ENCODE peak calls at places on chromosomes 16 and 17, in seven cellular contexts. D, S, P, E, R, O and I are unnamed samples.

GRCh38 chr16:71345031-71345430 is 13.5 kb upstream of the CALB2 start:
- DNase-seq in O (no peak), S (no peak), R (no peak), D (no peak), P (no peak), E (no peak), I (no peak)

GRCh38 chr17:18246880-18247612 is 11.5 kb downstream of the FLII start:
- DNase-seq in D (peak; percentile 95), O (peak; percentile 90), E (peak; percentile 75), S (peak; percentile 73), R (peak; percentile 95), P (peak; percentile 72), I (no peak)

GRCh38 chr17:57970706-57971105 is 15.5 kb upstream of the CUEDC1 start:
- DNase-seq in D (no peak), R (no peak), P (no peak), E (no peak), O (no peak), S (no peak), I (no peak)

GRCh38 chr17:60743812-60744211 is 66.2 kb downstream of the BCAS3 start:
- DNase-seq in P (peak; percentile 11), E (no peak), R (no peak), S (no peak), D (no peak), O (no peak), I (no peak)

GRCh38 chr17:33073416-33073815 is 81.8 kb downstream of the SPACA3 start:
- DNase-seq in O (no peak), R (no peak), E (no peak), P (no peak), D (no peak), S (no peak), I (no peak)

GRCh38 chr16:68235882-68236803 is at the start of gene ESRP2:
- DNase-seq in E (no peak), O (peak; percentile 40), P (peak; percentile 96), S (no peak), R (peak; percentile 45), D (peak; percentile 94), I (peak; percentile 37)

GRCh38 chr16:30051518-30051917 is 14.0 kb upstream of the ALDOA start:
- DNase-seq in O (no peak), D (no peak), E (no peak), R (no peak), S (no peak), P (no peak), I (no peak)

GRCh38 chr16:74448990-74449389 is 27.7 kb upstream of the CLEC18B start:
- DNase-seq in E (no peak), D (peak; percentile 41), R (peak; percentile 64), S (peak; percentile 73), O (peak; percentile 77), P (peak; percentile 44), I (peak; percentile 63)

GRCh38 chr17:34443832-34444469 is 80.9 kb upstream of the CCL1 start:
- DNase-seq in R (peak; percentile 37), O (no peak), S (peak; percentile 43), E (peak; percentile 45), P (peak; percentile 16), D (no peak), I (no peak)

GRCh38 chr16:69073181-69073669 is 32.2 kb upstream of the HAS3 start:
- DNase-seq in R (peak; percentile 56), E (no peak), O (no peak), P (no peak), D (no peak), S (peak; percentile 87), I (no peak)

GRCh38 chr17:7483238-7484066 is 714 bp upstream of the POLR2A start:
- DNase-seq in P (peak; percentile 96), O (peak; percentile 96), S (peak; percentile 96), R (peak; percentile 97), D (peak; percentile 90), E (peak; percentile 89), I (peak; percentile 95)

GRCh38 chr17:61139219-61139618 is 260.4 kb upstream of the TBX2 start:
- DNase-seq in O (no peak), S (no peak), D (peak; percentile 43), R (no peak), E (peak; percentile 84), P (peak; percentile 6), I (no peak)

GRCh38 chr16:72989203-72989991 is 58.5 kb downstream of the ZFHX3 start:
- DNase-seq in P (peak; percentile 36), R (peak; percentile 43), O (no peak), S (no peak), D (no peak), E (no peak), I (peak; percentile 74)

GRCh38 chr17:61698244-61698643 is 107.2 kb upstream of the NACA2 start:
- DNase-seq in D (no peak), S (no peak), O (no peak), R (no peak), E (no peak), P (no peak), I (no peak)

DNA sequence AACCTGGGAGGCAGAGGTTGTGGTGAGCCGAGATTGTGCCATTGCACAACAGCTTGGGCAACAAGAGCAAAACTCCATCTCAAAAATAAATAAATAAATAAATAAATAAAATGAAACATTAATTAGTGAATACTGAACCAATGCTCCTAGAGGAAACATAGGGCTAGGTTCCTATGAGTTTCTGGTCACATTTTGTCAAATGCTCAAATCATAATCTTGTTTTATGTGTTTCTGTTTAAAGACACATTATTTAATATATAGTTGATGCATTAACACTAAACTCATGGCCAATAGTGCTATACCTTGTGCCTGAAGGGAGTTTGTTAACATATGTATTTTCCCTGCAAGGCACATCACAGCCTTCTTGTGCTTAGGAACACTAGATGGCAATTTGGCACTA is 66.8 kb downstream of the HS3ST3A1 start:
- DNase-seq in O (no peak), E (no peak), D (no peak), R (no peak), P (no peak), S (no peak), I (no peak)
- TF ChIP-seq POLR2A in O (no peak), E (no peak), D (no peak), R (no peak), P (no peak), S (no peak), I (no peak)

GRCh38 chr16:80369138-80369537 is 171.7 kb upstream of the DYNLRB2 start:
- DNase-seq in D (no peak), S (no peak), R (no peak), E (no peak), P (no peak), O (no peak), I (no peak)

GRCh38 chr16:80372341-80372740 is 168.5 kb upstream of the DYNLRB2 start:
- DNase-seq in E (no peak), D (no peak), O (no peak), P (no peak), S (no peak), R (no peak), I (no peak)

GRCh38 chr16:80367037-80367658 is 173.6 kb upstream of the DYNLRB2 start:
- DNase-seq in E (no peak), S (no peak), R (no peak), P (no peak), D (no peak), O (no peak), I (no peak)

GRCh38 chr16:80366023-80366422 is 174.8 kb upstream of the DYNLRB2 start:
- DNase-seq in O (no peak), D (no peak), E (no peak), R (no peak), P (no peak), S (no peak), I (no peak)

GRCh38 chr16:80369559-80369958 is 171.2 kb upstream of the DYNLRB2 start:
- DNase-seq in D (peak; percentile 55), P (peak; percentile 40), E (peak; percentile 8), S (peak; percentile 59), O (peak; percentile 37), R (no peak), I (no peak)
- TF ChIP-seq POLR2A in D (no peak), P (no peak), E (no peak), S (no peak), O (no peak), R (no peak), I (no peak)

GRCh38 chr16:84599528-84600202 is 18.2 kb downstream of the COTL1 start:
- DNase-seq in R (peak; percentile 54), E (peak; percentile 98), D (peak; percentile 51), O (peak; percentile 38), S (peak; percentile 46), P (peak; percentile 24), I (no peak)
- TF ChIP-seq POLR2A in R (no peak), E (no peak), D (no peak), O (no peak), S (no peak), P (no peak), I (no peak)

DNA sequence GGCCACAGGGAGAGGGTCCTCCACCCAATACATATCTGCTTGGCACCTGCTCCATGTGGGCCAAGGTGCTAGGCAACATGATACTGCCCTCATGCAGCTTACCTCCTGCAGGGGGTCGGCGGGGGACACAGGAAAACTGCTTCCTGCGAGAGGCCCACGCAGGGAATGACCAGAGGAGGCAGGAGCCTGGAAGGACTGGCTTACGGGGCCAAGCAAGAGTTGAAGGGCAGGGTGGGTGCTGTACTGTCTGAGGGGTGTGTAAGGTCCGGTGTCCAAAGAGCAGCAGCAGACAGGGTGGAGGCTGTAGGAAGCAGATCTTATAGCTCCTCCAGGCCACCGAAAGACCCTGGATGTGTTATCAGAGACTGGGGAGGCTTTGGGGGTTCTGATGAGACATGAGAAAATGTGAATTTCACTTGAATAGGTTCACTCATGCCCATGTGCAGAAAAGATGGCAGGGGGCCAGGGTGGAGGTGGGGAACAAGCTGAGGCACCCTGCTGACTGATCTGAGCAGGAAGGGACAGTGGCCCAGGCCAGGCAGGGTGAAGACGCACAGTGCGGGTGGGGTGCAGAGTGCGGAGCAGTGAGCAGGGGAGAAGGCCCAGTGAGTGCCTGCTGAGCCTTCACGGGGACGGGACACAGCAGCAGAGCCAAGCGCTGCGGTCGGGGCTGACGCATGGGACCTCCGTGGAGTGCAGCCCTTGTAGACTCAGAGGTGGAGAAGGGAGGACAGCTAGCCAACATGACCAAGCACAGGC is 8.3 kb downstream of the FLCN start:
- DNase-seq in O (no peak), P (no peak), S (no peak), D (no peak), E (no peak), R (peak; percentile 50), I (peak; percentile 61)
- TF ChIP-seq POLR2A in O (no peak), P (no peak), S (no peak), D (no peak), E (no peak), R (no peak), I (no peak)